ENCODE peak calls at places on chromosomes 11 and 22, in ten cellular contexts. D is K562, S is PC-9, E is mesenchymal stem cell, A is left ventricle myocardium inferior, V is IMR-90, I is foreskin fibroblast, Y is tibial artery, T is ovary, R is breast epithelium. O is an unnamed sample.

GRCh38 chr11:97656356-97656755 is 1266.5 kb downstream of the JRKL start:
- DNase-seq in D (no peak), S (no peak), E (no peak), A (no peak), V (no peak), I (no peak), Y (no peak), T (no peak), R (no peak), O (no peak)

GRCh38 chr11:14454861-14455632 is 44.6 kb downstream of the COPB1 start:
- DNase-seq in D (peak; percentile 14), S (peak; percentile 49), E (peak; percentile 56), A (no peak), V (peak; percentile 39), I (no peak), Y (no peak), T (no peak), R (no peak), O (no peak)

GRCh38 chr11:72924568-72925190 is 110.5 kb downstream of the ATG16L2 start:
- DNase-seq in D (no peak), S (peak; percentile 37), E (peak; percentile 38), A (no peak), V (peak; percentile 57), I (no peak), Y (no peak), T (no peak), R (no peak), O (no peak)

GRCh38 chr11:8671242-8671641 is 11.2 kb downstream of the TRIM66 start:
- DNase-seq in D (no peak), S (no peak), E (peak; percentile 83), A (peak; percentile 30), V (peak; percentile 97), I (peak; percentile 95), Y (peak; percentile 75), T (peak; percentile 46), R (no peak), O (no peak)

GRCh38 chr11:35077709-35078695 is 61.0 kb upstream of the CD44 start:
- DNase-seq in D (no peak), S (peak; percentile 96), E (peak; percentile 87), A (no peak), V (peak; percentile 84), I (peak; percentile 84), Y (no peak), T (no peak), R (no peak), O (peak; percentile 17)

GRCh38 chr11:59429924-59430516 is 3.8 kb upstream of the OR5A2 start:
- DNase-seq in D (peak; percentile 56), S (peak; percentile 62), E (peak; percentile 46), A (no peak), V (peak; percentile 45), I (peak; percentile 10), Y (no peak), T (no peak), R (no peak), O (peak; percentile 19)

GRCh38 chr22:46652081-46652929 is 32.1 kb downstream of the GRAMD4 start:
- DNase-seq in D (peak; percentile 62), S (no peak), E (peak; percentile 15), A (peak; percentile 56), V (peak; percentile 28), I (no peak), Y (no peak), T (no peak), R (no peak), O (no peak)

GRCh38 chr22:22870577-22871398 is 16.8 kb upstream of the IGLL5 start:
- DNase-seq in D (peak; percentile 84), S (no peak), E (no peak), A (no peak), V (no peak), I (no peak), Y (no peak), T (no peak), R (no peak), O (no peak)

GRCh38 chr11:104106136-104106754 is 57.7 kb downstream of the PDGFD start:
- DNase-seq in D (no peak), S (no peak), E (no peak), A (no peak), V (peak; percentile 74), I (peak; percentile 56), Y (no peak), T (no peak), R (no peak), O (no peak)

GRCh38 chr22:21942407-21942895 is 10.2 kb downstream of the PPM1F start:
- DNase-seq in D (no peak), S (peak; percentile 65), E (peak; percentile 91), A (peak; percentile 89), V (peak; percentile 88), I (peak; percentile 85), Y (peak; percentile 84), T (peak; percentile 55), R (peak; percentile 51), O (peak; percentile 44)

GRCh38 chr22:31250740-31251330 is 38.7 kb downstream of the LIMK2 start:
- DNase-seq in D (no peak), S (peak; percentile 21), E (peak; percentile 60), A (no peak), V (no peak), I (peak; percentile 12), Y (no peak), T (no peak), R (peak; percentile 80), O (no peak)

GRCh38 chr11:62855571-62856332 is 16.4 kb upstream of the WDR74 start:
- DNase-seq in D (peak; percentile 97), S (peak; percentile 98), E (peak; percentile 98), A (peak; percentile 94), V (peak; percentile 98), I (peak; percentile 98), Y (peak; percentile 98), T (peak; percentile 97), R (peak; percentile 95), O (peak; percentile 99)

GRCh38 chr11:125926682-125927081 is 19.2 kb upstream of the VSIG10L2 start:
- DNase-seq in D (no peak), S (no peak), E (no peak), A (no peak), V (no peak), I (no peak), Y (no peak), T (no peak), R (no peak), O (no peak)

GRCh38 chr22:21726650-21727049 is 8.9 kb downstream of the YPEL1 start:
- DNase-seq in D (peak; percentile 90), S (no peak), E (peak; percentile 30), A (no peak), V (no peak), I (no peak), Y (no peak), T (no peak), R (no peak), O (no peak)

GRCh38 chr22:46023558-46023981 is 46.6 kb upstream of the WNT7B start:
- DNase-seq in D (no peak), S (no peak), E (peak; percentile 81), A (peak; percentile 15), V (peak; percentile 92), I (no peak), Y (peak; percentile 69), T (peak; percentile 35), R (no peak), O (no peak)

GRCh38 chr22:35589071-35589735 is 27.9 kb downstream of the MB start:
- DNase-seq in D (no peak), S (peak; percentile 100), E (peak; percentile 95), A (no peak), V (peak; percentile 77), I (peak; percentile 43), Y (no peak), T (no peak), R (peak; percentile 20), O (peak; percentile 94)

GRCh38 chr11:122751298-122752070 is 86.8 kb upstream of the CRTAM start:
- DNase-seq in D (no peak), S (no peak), E (peak; percentile 60), A (no peak), V (peak; percentile 72), I (peak; percentile 43), Y (no peak), T (no peak), R (no peak), O (no peak)

GRCh38 chr11:116515666-116516184 is 257.1 kb downstream of the BUD13 start:
- DNase-seq in D (no peak), S (no peak), E (no peak), A (no peak), V (no peak), I (no peak), Y (peak; percentile 43), T (no peak), R (no peak), O (no peak)

GRCh38 chr11:8689726-8690255 is 7.2 kb downstream of the RPL27A start:
- DNase-seq in D (no peak), S (no peak), E (no peak), A (no peak), V (peak; percentile 38), I (no peak), Y (no peak), T (no peak), R (no peak), O (no peak)

GRCh38 chr22:29073618-29074275 is 912 bp downstream of the KREMEN1 start:
- DNase-seq in D (no peak), S (no peak), E (peak; percentile 50), A (peak; percentile 53), V (no peak), I (no peak), Y (no peak), T (peak; percentile 69), R (peak; percentile 43), O (no peak)
- H3K4me3 ChIP-seq in D (peak overlapping the region; percentile 51), S (peak overlapping the region; percentile 54), E (peak overlapping the region; percentile 86), A (peak overlapping the region; percentile 82), V (peak overlapping the region; percentile 68), I (peak overlapping the region; percentile 80), Y (peak overlapping the region; percentile 81), T (peak overlapping the region; percentile 92), R (peak overlapping the region; percentile 88), O (peak overlapping the region; percentile 76)

DNA sequence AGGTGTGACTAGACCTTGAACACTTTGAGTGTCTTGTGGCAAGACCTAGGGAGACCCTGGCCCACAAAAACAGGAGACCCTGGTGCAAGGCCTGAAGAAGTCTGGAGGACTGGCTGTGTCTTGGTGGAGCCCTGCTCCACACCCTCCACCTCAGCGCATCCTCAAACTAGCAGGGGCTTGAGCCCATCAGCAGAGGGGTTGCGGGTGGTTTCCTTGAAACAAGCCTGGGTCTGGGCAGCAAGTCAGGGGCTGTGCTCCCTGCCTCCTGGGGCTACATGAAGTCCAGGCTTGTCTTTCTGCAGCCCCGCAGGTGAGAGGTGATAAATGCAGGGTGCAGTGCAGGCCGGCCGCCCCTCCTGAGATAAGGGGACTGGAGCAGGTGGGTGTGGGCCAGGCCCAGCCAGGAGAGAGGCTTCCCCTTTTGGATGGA is 2.9 kb downstream of the CDKN1C start:
- DNase-seq in D (no peak), S (no peak), E (no peak), A (no peak), V (no peak), I (no peak), Y (no peak), T (no peak), R (no peak), O (no peak)
- H3K4me3 ChIP-seq in D (no peak overlapping the region), S (no peak overlapping the region), E (peak overlapping the region; percentile 81), A (peak overlapping the region; percentile 92), V (no peak overlapping the region), I (peak overlapping the region; percentile 64), Y (peak overlapping the region; percentile 87), T (peak overlapping the region; percentile 75), R (peak overlapping the region; percentile 89), O (no peak overlapping the region)

GRCh38 chr11:64619811-64620285 is 28.8 kb downstream of the SLC22A12 start:
- DNase-seq in D (peak; percentile 69), S (no peak), E (peak; percentile 27), A (no peak), V (peak; percentile 49), I (peak; percentile 21), Y (no peak), T (peak; percentile 86), R (no peak), O (no peak)
- H3K4me3 ChIP-seq in D (no peak overlapping the region), S (no peak overlapping the region), E (no peak overlapping the region), A (no peak overlapping the region), V (no peak overlapping the region), I (no peak overlapping the region), Y (no peak overlapping the region), T (peak overlapping the region; percentile 14), R (no peak overlapping the region), O (no peak overlapping the region)

GRCh38 chr22:24894220-24894975 is 52.1 kb downstream of the LHFPL7 start:
- DNase-seq in D (peak; percentile 25), S (peak; percentile 99), E (peak; percentile 93), A (peak; percentile 80), V (peak; percentile 68), I (peak; percentile 75), Y (peak; percentile 97), T (peak; percentile 88), R (peak; percentile 90), O (peak; percentile 11)
- H3K4me3 ChIP-seq in D (no peak overlapping the region), S (peak overlapping the region; percentile 23), E (peak overlapping the region; percentile 54), A (peak overlapping the region; percentile 40), V (no peak overlapping the region), I (no peak overlapping the region), Y (peak overlapping the region; percentile 20), T (no peak overlapping the region), R (no peak overlapping the region), O (no peak overlapping the region)

O was measured in keratinocyte.